ENCODE peak calls at places on chromosomes 1 and 21, in ten cellular contexts. One of them, this sample, is unnamed.

GRCh38 chr21:34642211-34643075 is 26.4 kb upstream of the CLIC6 start:
- DNase-seq in mucosa of descending colon: no peak
- DNase-seq in right lobe of liver: no peak
- DNase-seq in upper lobe of right lung: no peak
- DNase-seq in thoracic aorta: no peak
- DNase-seq in colonic mucosa: no peak
- DNase-seq in IMR-90: peak; percentile 18
- DNase-seq in pancreas: no peak
- DNase-seq in heart right ventricle: no peak
- DNase-seq in tibial nerve: no peak
- DNase-seq in this sample: no peak

GRCh38 chr1:160159846-160160245 is 8.4 kb downstream of the ATP1A4 start:
- DNase-seq in upper lobe of right lung: no peak
- DNase-seq in heart right ventricle: no peak
- DNase-seq in mucosa of descending colon: no peak
- DNase-seq in colonic mucosa: no peak
- DNase-seq in tibial nerve: no peak
- DNase-seq in right lobe of liver: no peak
- DNase-seq in thoracic aorta: no peak
- DNase-seq in IMR-90: no peak
- DNase-seq in pancreas: no peak
- DNase-seq in this sample: no peak

GRCh38 chr1:165883056-165883455 is 55.6 kb downstream of the UCK2 start:
- DNase-seq in upper lobe of right lung: no peak
- DNase-seq in mucosa of descending colon: no peak
- DNase-seq in thoracic aorta: no peak
- DNase-seq in right lobe of liver: no peak
- DNase-seq in pancreas: no peak
- DNase-seq in colonic mucosa: no peak
- DNase-seq in heart right ventricle: no peak
- DNase-seq in tibial nerve: no peak
- DNase-seq in IMR-90: no peak
- DNase-seq in this sample: no peak

GRCh38 chr1:148264374-148265276 is 112.5 kb upstream of the NBPF11 start:
- DNase-seq in colonic mucosa: no peak
- DNase-seq in heart right ventricle: no peak
- DNase-seq in pancreas: peak; percentile 17
- DNase-seq in upper lobe of right lung: no peak
- DNase-seq in IMR-90: peak; percentile 71
- DNase-seq in right lobe of liver: no peak
- DNase-seq in tibial nerve: no peak
- DNase-seq in mucosa of descending colon: no peak
- DNase-seq in thoracic aorta: no peak
- DNase-seq in this sample: peak; percentile 83

GRCh38 chr1:41513388-41513745 is 28.9 kb upstream of the EDN2 start:
- DNase-seq in pancreas: no peak
- DNase-seq in heart right ventricle: no peak
- DNase-seq in thoracic aorta: no peak
- DNase-seq in mucosa of descending colon: no peak
- DNase-seq in right lobe of liver: no peak
- DNase-seq in IMR-90: no peak
- DNase-seq in colonic mucosa: no peak
- DNase-seq in tibial nerve: no peak
- DNase-seq in upper lobe of right lung: no peak
- DNase-seq in this sample: peak; percentile 18

GRCh38 chr21:44294391-44295162 is 5.3 kb upstream of the PFKL start:
- DNase-seq in IMR-90: peak; percentile 7
- DNase-seq in mucosa of descending colon: peak; percentile 70
- DNase-seq in thoracic aorta: no peak
- DNase-seq in upper lobe of right lung: no peak
- DNase-seq in pancreas: no peak
- DNase-seq in tibial nerve: peak; percentile 75
- DNase-seq in colonic mucosa: peak; percentile 47
- DNase-seq in heart right ventricle: peak; percentile 90
- DNase-seq in right lobe of liver: no peak
- DNase-seq in this sample: no peak

GRCh38 chr1:103056423-103056822 is 51.9 kb downstream of the COL11A1 start:
- DNase-seq in pancreas: no peak
- DNase-seq in thoracic aorta: no peak
- DNase-seq in right lobe of liver: no peak
- DNase-seq in IMR-90: no peak
- DNase-seq in mucosa of descending colon: no peak
- DNase-seq in heart right ventricle: no peak
- DNase-seq in tibial nerve: no peak
- DNase-seq in upper lobe of right lung: no peak
- DNase-seq in colonic mucosa: no peak
- DNase-seq in this sample: no peak

GRCh38 chr1:206771353-206771722 is 765 bp downstream of the IL19 start:
- DNase-seq in IMR-90: no peak
- DNase-seq in colonic mucosa: no peak
- DNase-seq in thoracic aorta: no peak
- DNase-seq in mucosa of descending colon: no peak
- DNase-seq in heart right ventricle: no peak
- DNase-seq in upper lobe of right lung: no peak
- DNase-seq in tibial nerve: no peak
- DNase-seq in pancreas: no peak
- DNase-seq in right lobe of liver: no peak
- DNase-seq in this sample: no peak

GRCh38 chr21:16081304-16081703 is 351.5 kb downstream of the USP25 start:
- DNase-seq in upper lobe of right lung: no peak
- DNase-seq in mucosa of descending colon: no peak
- DNase-seq in colonic mucosa: no peak
- DNase-seq in IMR-90: no peak
- DNase-seq in pancreas: no peak
- DNase-seq in heart right ventricle: no peak
- DNase-seq in thoracic aorta: no peak
- DNase-seq in right lobe of liver: no peak
- DNase-seq in tibial nerve: no peak
- DNase-seq in this sample: no peak

GRCh38 chr1:228238007-228238406 is 30.2 kb downstream of the OBSCN start:
- DNase-seq in colonic mucosa: no peak
- DNase-seq in upper lobe of right lung: no peak
- DNase-seq in IMR-90: no peak
- DNase-seq in tibial nerve: no peak
- DNase-seq in pancreas: no peak
- DNase-seq in right lobe of liver: no peak
- DNase-seq in mucosa of descending colon: no peak
- DNase-seq in thoracic aorta: no peak
- DNase-seq in heart right ventricle: no peak
- DNase-seq in this sample: no peak

GRCh38 chr1:205199090-205199930 is 12.2 kb downstream of the DSTYK start:
- DNase-seq in heart right ventricle: no peak
- DNase-seq in colonic mucosa: no peak
- DNase-seq in thoracic aorta: no peak
- DNase-seq in mucosa of descending colon: no peak
- DNase-seq in tibial nerve: no peak
- DNase-seq in pancreas: no peak
- DNase-seq in upper lobe of right lung: no peak
- DNase-seq in right lobe of liver: no peak
- DNase-seq in IMR-90: peak; percentile 70
- DNase-seq in this sample: no peak

GRCh38 chr1:150127868-150128267 is 21.8 kb upstream of the PLEKHO1 start:
- DNase-seq in tibial nerve: no peak
- DNase-seq in right lobe of liver: no peak
- DNase-seq in mucosa of descending colon: no peak
- DNase-seq in thoracic aorta: no peak
- DNase-seq in IMR-90: peak; percentile 33
- DNase-seq in colonic mucosa: no peak
- DNase-seq in heart right ventricle: no peak
- DNase-seq in upper lobe of right lung: no peak
- DNase-seq in pancreas: no peak
- DNase-seq in this sample: no peak

GRCh38 chr21:29343517-29343916 is 44.8 kb downstream of the BACH1 start:
- DNase-seq in mucosa of descending colon: no peak
- DNase-seq in tibial nerve: no peak
- DNase-seq in heart right ventricle: no peak
- DNase-seq in right lobe of liver: no peak
- DNase-seq in IMR-90: peak; percentile 94
- DNase-seq in thoracic aorta: no peak
- DNase-seq in colonic mucosa: no peak
- DNase-seq in upper lobe of right lung: no peak
- DNase-seq in pancreas: no peak
- DNase-seq in this sample: no peak
- H3K36me3 ChIP-seq in mucosa of descending colon: no peaks in the 10 kb centered on the region
- H3K36me3 ChIP-seq in tibial nerve: no peaks in the 10 kb centered on the region
- H3K36me3 ChIP-seq in heart right ventricle: peaks cover 16% of the 10 kb centered on the region
- H3K36me3 ChIP-seq in right lobe of liver: no peaks in the 10 kb centered on the region
- H3K36me3 ChIP-seq in IMR-90: peaks cover 2% of the 10 kb centered on the region
- H3K36me3 ChIP-seq in thoracic aorta: no peaks in the 10 kb centered on the region
- H3K36me3 ChIP-seq in colonic mucosa: no peaks in the 10 kb centered on the region
- H3K36me3 ChIP-seq in upper lobe of right lung: peaks cover 6% of the 10 kb centered on the region
- H3K36me3 ChIP-seq in pancreas: no peaks in the 10 kb centered on the region
- H3K36me3 ChIP-seq in this sample: no peaks in the 10 kb centered on the region

GRCh38 chr1:99818063-99818699 is 32.0 kb upstream of the AGL start:
- DNase-seq in mucosa of descending colon: no peak
- DNase-seq in IMR-90: no peak
- DNase-seq in upper lobe of right lung: no peak
- DNase-seq in colonic mucosa: no peak
- DNase-seq in tibial nerve: no peak
- DNase-seq in right lobe of liver: no peak
- DNase-seq in heart right ventricle: peak; percentile 9
- DNase-seq in pancreas: no peak
- DNase-seq in thoracic aorta: no peak
- DNase-seq in this sample: no peak
- H3K4me1 ChIP-seq in mucosa of descending colon: no peaks in the 10 kb centered on the region
- H3K4me1 ChIP-seq in IMR-90: no peaks in the 10 kb centered on the region
- H3K4me1 ChIP-seq in upper lobe of right lung: no peaks in the 10 kb centered on the region
- H3K4me1 ChIP-seq in colonic mucosa: no peaks in the 10 kb centered on the region
- H3K4me1 ChIP-seq in tibial nerve: no peaks in the 10 kb centered on the region
- H3K4me1 ChIP-seq in right lobe of liver: no peaks in the 10 kb centered on the region
- H3K4me1 ChIP-seq in heart right ventricle: no peaks in the 10 kb centered on the region
- H3K4me1 ChIP-seq in pancreas: no peaks in the 10 kb centered on the region
- H3K4me1 ChIP-seq in thoracic aorta: no peaks in the 10 kb centered on the region
- H3K4me1 ChIP-seq in this sample: no peaks in the 10 kb centered on the region

DNA sequence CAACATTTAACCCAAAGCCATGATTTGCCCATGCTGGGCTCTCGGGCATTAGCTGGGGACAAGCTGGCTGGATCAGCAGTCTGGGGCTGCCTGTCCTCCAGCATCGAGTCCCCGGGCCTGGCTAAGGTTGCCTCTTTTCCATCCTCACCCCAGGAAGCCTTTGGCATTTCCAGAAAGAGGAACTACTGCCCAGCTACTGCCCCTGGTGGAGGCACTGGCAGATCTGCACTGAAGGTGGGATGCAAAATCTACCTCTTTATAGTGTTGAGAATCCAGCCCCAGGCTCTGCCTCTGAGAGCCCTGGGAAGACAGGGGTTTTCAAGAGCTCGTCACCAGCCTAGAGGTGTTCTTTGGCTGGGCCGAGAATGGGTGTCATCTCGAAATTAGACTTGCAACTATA is 635.9 kb downstream of the MATN1 start:
- DNase-seq in thoracic aorta: no peak
- DNase-seq in IMR-90: no peak
- DNase-seq in heart right ventricle: no peak
- DNase-seq in colonic mucosa: no peak
- DNase-seq in right lobe of liver: no peak
- DNase-seq in upper lobe of right lung: no peak
- DNase-seq in mucosa of descending colon: no peak
- DNase-seq in pancreas: no peak
- DNase-seq in tibial nerve: no peak
- DNase-seq in this sample: no peak
- TF ChIP-seq CTCF in thoracic aorta: no peak
- TF ChIP-seq CTCF in IMR-90: peak; percentile 24
- TF ChIP-seq CTCF in heart right ventricle: peak; percentile 7
- TF ChIP-seq CTCF in colonic mucosa: no peak
- TF ChIP-seq CTCF in right lobe of liver: no peak
- TF ChIP-seq CTCF in upper lobe of right lung: peak; percentile 15
- TF ChIP-seq CTCF in mucosa of descending colon: no peak
- TF ChIP-seq CTCF in pancreas: no peak
- TF ChIP-seq CTCF in tibial nerve: no peak
- TF ChIP-seq CTCF in this sample: peak; percentile 45

DNA sequence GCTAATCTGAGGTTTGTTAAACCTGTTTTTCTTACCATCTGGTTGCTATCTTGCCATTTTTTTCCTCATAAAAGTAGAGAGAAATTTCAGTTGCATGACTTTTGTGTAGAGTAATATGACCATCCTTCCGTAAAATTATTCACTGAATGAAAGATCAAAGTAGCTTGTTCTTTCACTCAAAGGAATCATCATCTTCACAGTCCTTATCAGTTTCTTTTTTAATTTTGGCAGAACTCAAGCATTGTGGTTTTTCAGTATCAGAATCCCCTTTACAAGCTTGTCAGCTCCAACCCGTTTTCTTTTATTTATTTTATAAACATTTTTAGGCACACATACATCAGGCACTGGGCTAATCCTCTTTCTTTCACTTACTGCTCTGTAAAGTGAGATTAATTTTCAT is 91.7 kb downstream of the UBE2U start:
- DNase-seq in heart right ventricle: no peak
- DNase-seq in colonic mucosa: no peak
- DNase-seq in pancreas: no peak
- DNase-seq in upper lobe of right lung: no peak
- DNase-seq in tibial nerve: no peak
- DNase-seq in IMR-90: no peak
- DNase-seq in mucosa of descending colon: no peak
- DNase-seq in right lobe of liver: no peak
- DNase-seq in thoracic aorta: no peak
- DNase-seq in this sample: no peak
- H3K36me3 ChIP-seq in heart right ventricle: no peaks in the 10 kb centered on the region
- H3K36me3 ChIP-seq in colonic mucosa: no peaks in the 10 kb centered on the region
- H3K36me3 ChIP-seq in pancreas: no peaks in the 10 kb centered on the region
- H3K36me3 ChIP-seq in upper lobe of right lung: no peaks in the 10 kb centered on the region
- H3K36me3 ChIP-seq in tibial nerve: no peaks in the 10 kb centered on the region
- H3K36me3 ChIP-seq in IMR-90: no peaks in the 10 kb centered on the region
- H3K36me3 ChIP-seq in mucosa of descending colon: no peaks in the 10 kb centered on the region
- H3K36me3 ChIP-seq in right lobe of liver: no peaks in the 10 kb centered on the region
- H3K36me3 ChIP-seq in thoracic aorta: no peaks in the 10 kb centered on the region
- H3K36me3 ChIP-seq in this sample: no peaks in the 10 kb centered on the region